ENCODE peak calls at places on chromosomes 3 and 15, in ten cellular contexts. X is lung, P is left ventricle myocardium inferior, E is body of pancreas, F is mammary epithelial cell, K is endodermal cell, Z is suprapubic skin, S is fibroblast of lung, Y is GM23248, N is HCT116. W is an unnamed sample.

GRCh38 chr3:169453256-169454059 is 210.1 kb downstream of the MECOM start:
- DNase-seq in S (no peak), P (no peak), K (no peak), Z (no peak), X (no peak), N (no peak), F (no peak), Y (no peak), E (no peak), W (no peak)

GRCh38 chr3:179739816-179740594 is 87.2 kb downstream of the USP13 start:
- DNase-seq in Y (no peak), F (no peak), K (no peak), P (no peak), S (no peak), E (no peak), N (no peak), Z (no peak), X (no peak), W (no peak)

GRCh38 chr3:112546216-112546759 is 15.5 kb downstream of the ATG3 start:
- DNase-seq in Z (no peak), P (no peak), K (no peak), Y (peak; percentile 38), S (no peak), F (peak; percentile 75), X (no peak), E (no peak), N (no peak), W (no peak)

GRCh38 chr3:175082631-175083030 is 223.5 kb downstream of the NAALADL2 start:
- DNase-seq in Z (no peak), F (no peak), P (no peak), N (no peak), K (no peak), E (no peak), Y (no peak), S (no peak), X (no peak), W (no peak)

GRCh38 chr15:75022808-75023193 is 589 bp upstream of the PPCDC start:
- DNase-seq in Z (no peak), X (no peak), K (no peak), P (no peak), S (no peak), Y (no peak), F (no peak), N (no peak), E (no peak), W (no peak)

GRCh38 chr15:84915011-84915958 is 30.8 kb downstream of the SLC28A1 start:
- DNase-seq in E (peak; percentile 67), P (peak; percentile 86), K (peak; percentile 67), Y (peak; percentile 95), X (peak; percentile 57), F (peak; percentile 92), N (peak; percentile 81), Z (no peak), S (peak; percentile 32), W (peak; percentile 97)

GRCh38 chr3:185711255-185711870 is 113.5 kb downstream of the IGF2BP2 start:
- DNase-seq in Y (peak; percentile 79), F (no peak), N (no peak), K (peak; percentile 70), E (no peak), S (no peak), Z (no peak), X (no peak), P (no peak), W (no peak)

GRCh38 chr3:48919215-48920138 is 835 bp downstream of the ARIH2 start:
- DNase-seq in F (peak; percentile 52), Z (peak; percentile 78), P (peak; percentile 20), S (peak; percentile 30), Y (peak; percentile 75), K (peak; percentile 62), E (peak; percentile 24), X (no peak), N (peak; percentile 48), W (peak; percentile 44)

GRCh38 chr3:118804959-118805358 is 229.7 kb downstream of the IGSF11 start:
- DNase-seq in N (no peak), X (no peak), K (no peak), P (no peak), F (no peak), Z (no peak), S (no peak), Y (no peak), E (no peak), W (no peak)

GRCh38 chr3:39317571-39318169 is 11.8 kb upstream of the CCR8 start:
- DNase-seq in Z (no peak), S (no peak), Y (no peak), X (no peak), K (no peak), P (no peak), F (peak; percentile 17), N (no peak), E (no peak), W (no peak)

GRCh38 chr3:81465510-81465909 is 295.9 kb downstream of the GBE1 start:
- DNase-seq in K (no peak), P (no peak), N (no peak), E (no peak), Z (no peak), F (no peak), Y (no peak), S (peak; percentile 42), X (no peak), W (no peak)

GRCh38 chr3:28019740-28020139 is 221.7 kb upstream of the CMC1 start:
- DNase-seq in E (no peak), P (no peak), Y (no peak), N (no peak), X (no peak), S (no peak), Z (no peak), K (no peak), F (no peak), W (no peak)

GRCh38 chr3:183295211-183295610 is 42.2 kb downstream of the B3GNT5 start:
- DNase-seq in Z (no peak), X (peak; percentile 72), N (no peak), K (no peak), S (peak; percentile 97), E (no peak), P (no peak), Y (peak; percentile 88), F (peak; percentile 94), W (peak; percentile 86)
- H3K27ac ChIP-seq in Z (peak overlapping the region; percentile 64), X (no peak overlapping the region), N (no peak overlapping the region), K (no peak overlapping the region), S (no peak overlapping the region), E (no peak overlapping the region), P (no peak overlapping the region), Y (peak overlapping the region; percentile 16), F (peak overlapping the region; percentile 65), W (no peak overlapping the region)

GRCh38 chr3:43998374-43998840 is 243.3 kb upstream of the TOPAZ1 start:
- DNase-seq in N (no peak), E (no peak), X (no peak), S (peak; percentile 15), K (peak; percentile 79), Z (no peak), Y (peak; percentile 36), F (no peak), P (no peak), W (no peak)
- H3K27me3 ChIP-seq in N (peaks cover 23% of the 10 kb centered on the region), E (peaks cover 3% of the 10 kb centered on the region), X (no peaks in the 10 kb centered on the region), S (peaks cover 31% of the 10 kb centered on the region), K (peaks cover 97% of the 10 kb centered on the region), Z (peaks cover 96% of the 10 kb centered on the region), Y (peaks cover 52% of the 10 kb centered on the region), F (no peaks in the 10 kb centered on the region), P (peaks cover 100% of the 10 kb centered on the region), W (peaks cover 75% of the 10 kb centered on the region)

GRCh38 chr3:139353920-139354556 is 10.2 kb downstream of the MRPS22 start:
- DNase-seq in F (peak; percentile 54), N (peak; percentile 60), S (peak; percentile 69), X (no peak), P (no peak), Z (no peak), K (peak; percentile 66), Y (peak; percentile 84), E (peak; percentile 56), W (no peak)
- H3K4me1 ChIP-seq in F (no peaks in the 10 kb centered on the region), N (no peaks in the 10 kb centered on the region), S (no peaks in the 10 kb centered on the region), X (no peaks in the 10 kb centered on the region), P (no peaks in the 10 kb centered on the region), Z (no peaks in the 10 kb centered on the region), K (peaks cover 3% of the 10 kb centered on the region), Y (no peaks in the 10 kb centered on the region), E (peaks cover 27% of the 10 kb centered on the region), W (no peaks in the 10 kb centered on the region)

GRCh38 chr3:136353461-136353860 is 103.3 kb downstream of the PCCB start:
- DNase-seq in E (no peak), K (no peak), P (no peak), F (no peak), N (no peak), X (no peak), Y (no peak), Z (no peak), S (no peak), W (no peak)

GRCh38 chr3:136350557-136350956 is 100.4 kb downstream of the PCCB start:
- DNase-seq in Z (no peak), Y (peak; percentile 77), K (no peak), F (no peak), E (no peak), N (no peak), X (no peak), S (peak; percentile 68), P (no peak), W (no peak)

GRCh38 chr3:136350132-136350531 is 100.0 kb downstream of the PCCB start:
- DNase-seq in K (no peak), F (peak; percentile 83), Y (peak; percentile 93), E (no peak), N (no peak), P (no peak), X (no peak), S (peak; percentile 93), Z (no peak), W (peak; percentile 47)

GRCh38 chr3:136351351-136351750 is 101.2 kb downstream of the PCCB start:
- DNase-seq in F (no peak), N (no peak), X (no peak), Z (no peak), K (no peak), S (no peak), E (no peak), Y (peak; percentile 25), P (no peak), W (no peak)

GRCh38 chr3:136351905-136352304 is 101.8 kb downstream of the PCCB start:
- DNase-seq in E (no peak), N (no peak), Y (no peak), K (no peak), P (no peak), Z (no peak), F (no peak), X (no peak), S (no peak), W (no peak)
- H3K27ac ChIP-seq in E (no peak overlapping the region), N (no peak overlapping the region), Y (no peak overlapping the region), K (no peak overlapping the region), P (no peak overlapping the region), Z (no peak overlapping the region), F (no peak overlapping the region), X (no peak overlapping the region), S (peak overlapping the region; percentile 84), W (no peak overlapping the region)